ENCODE peak calls at places on chromosomes 3 and 15, in four cellular contexts. X, K, U and S are unnamed samples.
A peak's percentile ranks its signal among the peaks of the same experiment; 100 is the strongest.

GRCh38 chr3:44890258-44890657 is 15.8 kb downstream of the TGM4 start:
- DNase-seq in K (no peak), X (no peak), U (no peak), S (no peak)

GRCh38 chr15:64921711-64922110 is 10.0 kb downstream of the ANKDD1A start:
- DNase-seq in X (no peak), K (no peak), U (no peak), S (peak; percentile 57)

GRCh38 chr3:5072100-5072816 is 49.8 kb upstream of the ARL8B start:
- DNase-seq in U (no peak), X (no peak), K (no peak), S (no peak)

GRCh38 chr3:188267790-188268333 is 113.9 kb downstream of the LPP start:
- DNase-seq in K (no peak), X (no peak), U (no peak), S (no peak)

GRCh38 chr15:99139276-99139675 is 34.4 kb downstream of the SYNM start:
- DNase-seq in U (no peak), K (no peak), X (no peak), S (no peak)

GRCh38 chr3:149352556-149352955 is 19.1 kb upstream of the TM4SF18 start:
- DNase-seq in X (peak; percentile 63), K (peak; percentile 62), U (peak; percentile 32), S (no peak)

GRCh38 chr3:57756528-57757401 is 656 bp downstream of the SLMAP start:
- DNase-seq in X (peak; percentile 46), K (peak; percentile 50), U (peak; percentile 58), S (peak; percentile 80)

GRCh38 chr3:18351823-18352744 is 73.1 kb downstream of the SATB1 start:
- DNase-seq in X (no peak), U (no peak), K (peak; percentile 64), S (no peak)

GRCh38 chr15:79094611-79095021 is 4.0 kb upstream of the RASGRF1 start:
- DNase-seq in K (no peak), U (no peak), X (no peak), S (no peak)

GRCh38 chr15:87267798-87268197 is 988.7 kb downstream of the NTRK3 start:
- DNase-seq in U (no peak), X (no peak), K (no peak), S (no peak)

DNA sequence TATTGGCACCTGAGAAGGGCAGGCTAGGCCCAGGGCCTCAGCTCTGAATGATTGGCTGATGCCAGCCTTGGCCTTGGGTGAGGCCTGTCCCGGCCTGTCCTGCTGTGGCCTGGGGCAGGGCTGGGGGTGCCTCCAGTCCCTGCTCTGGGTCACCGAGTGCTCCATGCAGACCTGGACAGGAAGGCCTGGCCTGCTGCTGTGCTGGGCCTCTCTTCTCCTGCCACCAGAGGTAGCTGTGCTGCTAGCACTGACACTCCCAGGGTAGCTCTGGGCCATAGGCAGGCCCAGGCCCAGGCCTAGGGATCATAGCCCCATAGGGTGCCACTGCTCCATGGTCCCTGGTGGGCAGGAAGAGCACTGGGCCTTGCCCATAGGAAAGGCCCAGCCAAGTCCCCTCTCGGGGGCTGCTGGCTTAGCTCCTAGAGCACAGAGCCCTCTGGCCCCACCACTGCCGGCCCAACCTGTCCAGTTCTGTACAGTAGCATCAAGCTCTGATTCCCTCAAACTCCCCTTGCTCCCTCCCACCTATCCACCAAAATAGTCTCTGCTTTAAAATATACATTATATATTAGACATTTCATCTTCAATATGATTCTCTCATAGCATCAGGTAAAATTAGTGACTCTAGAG is 18.2 kb downstream of the ABTB1 start:
- DNase-seq in U (no peak), X (no peak), K (no peak), S (no peak)
- TF ChIP-seq CTCF in U (peak; percentile 12), X (peak; percentile 35), K (peak; percentile 20), S (peak; percentile 71)

DNA sequence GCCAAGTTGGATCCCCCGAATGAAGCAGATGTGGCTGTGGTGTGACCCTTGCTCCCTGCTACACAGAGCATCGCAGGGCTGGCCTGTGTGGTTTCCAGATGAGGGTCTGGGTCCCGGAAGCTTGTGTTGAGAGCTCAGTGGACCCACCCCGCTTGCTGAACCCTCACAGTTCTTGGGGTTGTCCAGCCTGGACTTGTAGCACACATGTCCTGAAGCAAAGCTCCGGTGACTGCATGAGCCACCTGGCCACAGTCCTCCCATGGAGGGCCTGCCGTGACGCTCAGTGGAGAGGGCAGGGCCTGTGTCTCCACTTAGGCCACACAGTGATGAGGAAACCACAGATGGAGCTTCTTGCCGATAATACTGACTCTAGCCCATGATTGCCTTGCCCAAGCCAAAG is 62.7 kb downstream of the RGMA start:
- DNase-seq in U (no peak), K (no peak), X (no peak), S (peak; percentile 63)
- H3K36me3 ChIP-seq in U (no peaks in the 10 kb centered on the region), K (peaks cover 6% of the 10 kb centered on the region), X (peaks cover 4% of the 10 kb centered on the region), S (peaks cover 28% of the 10 kb centered on the region)

GRCh38 chr3:128011140-128011539 is 41.1 kb upstream of the SEC61A1 start:
- DNase-seq in U (no peak), K (peak; percentile 55), X (peak; percentile 74), S (no peak)
- TF ChIP-seq CTCF in U (no peak), K (no peak), X (peak; percentile 17), S (no peak)

DNA sequence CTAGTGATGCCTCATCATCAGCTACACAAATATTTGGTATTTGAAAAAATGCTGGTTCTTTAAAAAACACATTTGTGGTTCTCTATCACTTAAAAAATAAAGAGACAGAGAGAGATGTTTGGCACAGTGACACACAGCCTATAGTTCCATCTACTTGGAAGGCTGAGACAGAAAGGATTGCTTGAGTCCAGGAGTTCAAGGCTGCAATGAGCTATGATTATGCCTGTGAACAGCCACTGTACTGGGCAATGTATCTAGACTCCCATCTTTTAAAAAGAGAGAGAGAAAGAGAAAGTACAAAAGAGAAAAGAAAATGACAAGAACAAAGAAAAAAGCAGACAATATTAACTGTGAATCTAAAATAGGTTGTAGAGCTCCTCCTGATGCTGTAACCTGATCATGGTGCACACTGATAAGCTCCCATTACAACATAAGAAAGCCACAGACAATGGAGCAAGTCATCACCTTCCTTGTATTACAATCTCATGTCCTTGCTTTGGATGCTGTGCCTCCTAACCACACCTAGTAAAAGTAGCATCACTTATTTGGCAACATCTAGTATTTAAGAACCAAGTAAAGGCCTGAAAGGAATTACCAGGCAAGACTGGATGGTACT is 31.7 kb upstream of the MAP4 start:
- DNase-seq in U (no peak), X (no peak), K (no peak), S (no peak)
- H3K36me3 ChIP-seq in U (no peaks in the 10 kb centered on the region), X (no peaks in the 10 kb centered on the region), K (no peaks in the 10 kb centered on the region), S (no peaks in the 10 kb centered on the region)

GRCh38 chr3:8765528-8765927 is 3.9 kb downstream of the OXTR start:
- DNase-seq in X (no peak), U (no peak), K (no peak), S (peak; percentile 21)
- TF ChIP-seq CTCF in X (no peak), U (no peak), K (no peak), S (no peak)

GRCh38 chr15:89630260-89630659 is 25.0 kb downstream of the KIF7 start:
- DNase-seq in X (no peak), K (no peak), U (no peak), S (no peak)

GRCh38 chr15:89632563-89633430 is 22.5 kb downstream of the KIF7 start:
- DNase-seq in U (no peak), X (no peak), K (no peak), S (no peak)

GRCh38 chr15:89631902-89632264 is 23.4 kb downstream of the KIF7 start:
- DNase-seq in X (no peak), K (no peak), U (no peak), S (no peak)

GRCh38 chr15:89630974-89631901 is 24.0 kb downstream of the KIF7 start:
- DNase-seq in U (no peak), X (no peak), K (no peak), S (no peak)

DNA sequence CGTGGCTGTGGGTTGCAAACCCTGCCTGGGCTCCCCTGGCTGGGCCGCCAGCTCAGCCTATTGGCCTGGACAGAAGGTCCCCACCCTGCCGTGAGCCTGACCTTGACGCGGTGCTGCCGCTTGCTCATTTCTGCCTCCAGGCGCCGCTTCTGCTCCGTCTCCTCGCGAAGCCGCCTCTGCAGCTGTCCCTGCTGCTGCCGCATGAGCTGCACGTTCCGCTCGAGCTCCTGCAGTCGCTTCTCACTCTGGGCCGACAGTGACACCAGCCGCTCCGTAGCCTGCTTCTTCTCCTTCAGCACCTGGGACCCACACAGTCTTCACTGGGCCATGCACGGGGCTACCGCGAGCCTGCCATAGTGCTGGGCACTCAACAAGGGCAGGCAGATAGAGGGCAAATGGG is 21.7 kb downstream of the KIF7 start:
- DNase-seq in U (no peak), X (no peak), K (no peak), S (no peak)
- H3K36me3 ChIP-seq in U (no peaks in the 10 kb centered on the region), X (no peaks in the 10 kb centered on the region), K (no peaks in the 10 kb centered on the region), S (peaks cover 53% of the 10 kb centered on the region)

DNA sequence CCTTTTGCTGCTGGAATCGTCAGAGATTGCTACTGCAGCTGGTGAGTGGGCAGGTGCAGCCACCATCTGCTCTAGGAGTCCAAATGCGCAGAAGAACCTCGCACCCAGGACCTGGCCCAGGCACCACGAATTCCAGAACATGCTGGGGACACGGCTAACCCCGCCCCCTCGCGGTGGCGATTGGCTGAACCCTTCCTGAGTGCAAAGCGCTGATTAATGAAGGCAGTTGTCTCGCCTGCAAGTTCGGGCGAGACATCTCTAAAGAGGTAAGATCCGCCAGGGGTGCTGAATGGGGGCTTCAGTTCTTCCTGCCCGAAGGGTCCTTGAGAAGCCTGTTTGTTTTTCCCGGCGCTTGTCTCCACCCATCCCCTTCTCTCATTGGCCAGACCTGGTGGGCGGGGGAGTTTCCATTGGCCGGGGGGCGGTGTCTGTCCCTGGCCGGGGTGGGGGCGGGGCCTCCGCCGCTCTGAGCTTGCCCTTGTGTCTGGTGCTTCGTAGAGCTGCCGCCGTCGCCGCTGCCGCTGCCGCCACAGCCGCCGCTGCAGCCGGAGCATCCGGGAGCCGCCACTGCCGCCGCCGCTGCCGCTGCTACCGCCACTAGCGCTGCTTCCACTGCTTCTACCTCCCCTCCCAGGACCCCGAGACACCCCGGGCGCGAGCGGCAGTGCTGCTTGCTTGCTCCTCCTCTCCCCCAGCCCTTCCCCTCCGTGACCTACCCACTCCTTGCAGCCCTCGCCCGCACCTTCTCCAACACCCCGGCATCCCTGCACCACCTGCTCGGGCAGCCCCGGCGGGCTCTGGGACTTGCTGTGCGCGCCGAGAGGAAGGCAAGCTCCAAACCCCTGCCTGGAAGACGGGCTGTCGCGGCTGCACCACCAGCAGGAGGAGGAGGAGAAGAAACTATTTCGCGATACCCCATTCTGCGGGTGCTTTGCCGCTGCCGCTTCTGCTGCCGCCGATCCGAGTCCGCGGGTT is at the start of gene CADM2:
- DNase-seq in X (peak; percentile 82), K (peak; percentile 85), U (peak; percentile 80), S (peak; percentile 44)
- TF ChIP-seq CTCF in X (no peak), K (peak; percentile 21), U (no peak), S (no peak)

DNA sequence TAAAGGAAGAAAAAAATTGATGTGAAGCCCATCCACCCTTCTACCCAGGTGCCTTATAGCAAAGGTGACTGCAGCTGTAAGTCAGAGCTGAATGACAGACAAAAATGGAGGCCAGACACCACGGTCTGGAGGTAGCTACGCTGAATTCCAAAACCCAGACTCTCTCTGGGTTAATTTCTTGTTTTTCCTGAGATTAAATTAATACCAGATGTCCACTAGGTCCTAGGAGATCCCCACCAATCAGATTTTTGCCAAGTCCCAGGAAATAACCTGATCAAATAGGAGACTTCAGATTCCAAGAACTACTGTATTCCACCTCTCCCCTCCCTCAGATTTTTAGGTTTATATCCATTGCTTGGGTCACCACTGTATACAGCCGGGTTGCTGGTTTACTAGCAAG is 33.3 kb downstream of the ABCC5 start:
- DNase-seq in X (no peak), K (no peak), U (no peak), S (no peak)
- H3K36me3 ChIP-seq in X (no peaks in the 10 kb centered on the region), K (no peaks in the 10 kb centered on the region), U (no peaks in the 10 kb centered on the region), S (peaks cover 48% of the 10 kb centered on the region)